ENCODE peak calls at places on chromosomes 13 and 19, in six cellular contexts. R is heart right ventricle, L is esophagus muscularis mucosa, K is cardiac fibroblast, Q is heart left ventricle, V is OCI-LY7. C is an unnamed sample.

GRCh38 chr19:48739835-48740704 is at the start of gene RASIP1:
- DNase-seq in R (peak), L (no peak), K (no peak), Q (peak), V (no peak), C (no peak)

GRCh38 chr19:55460670-55461258 is 678 bp downstream of the ISOC2 start:
- DNase-seq in R (peak), L (peak), K (peak), Q (peak), V (peak), C (peak)

GRCh38 chr13:73212482-73212881 is 153.7 kb downstream of the KLF5 start:
- DNase-seq in R (no peak), L (no peak), K (no peak), Q (no peak), V (no peak), C (no peak)

GRCh38 chr13:43864921-43865320 is 14.6 kb downstream of the CCDC122 start:
- DNase-seq in R (no peak), L (no peak), K (no peak), Q (no peak), V (no peak), C (no peak)

GRCh38 chr13:80408270-80408669 is 67.3 kb upstream of the SPRY2 start:
- DNase-seq in R (no peak), L (no peak), K (no peak), Q (no peak), V (no peak), C (no peak)

GRCh38 chr19:34428549-34429285 is 536 bp downstream of the UBA2 start:
- DNase-seq in R (peak), L (no peak), K (peak), Q (peak), V (peak), C (peak)

GRCh38 chr19:1162404-1163282 is 11.4 kb downstream of the SBNO2 start:
- DNase-seq in R (no peak), L (no peak), K (no peak), Q (no peak), V (no peak), C (no peak)

GRCh38 chr13:73722120-73722519 is 412.1 kb downstream of the KLF12 start:
- DNase-seq in R (no peak), L (no peak), K (peak), Q (no peak), V (peak), C (peak)

GRCh38 chr13:109786457-109787134 is at the start of gene IRS2:
- DNase-seq in R (peak), L (peak), K (peak), Q (peak), V (peak), C (peak)

GRCh38 chr19:33685541-33685940 is 63.8 kb downstream of the CHST8 start:
- DNase-seq in R (no peak), L (no peak), K (no peak), Q (no peak), V (no peak), C (no peak)

GRCh38 chr19:15551183-15552004 is 43.1 kb downstream of the CYP4F22 start:
- DNase-seq in R (no peak), L (no peak), K (peak), Q (no peak), V (peak), C (peak)

GRCh38 chr19:15989889-15990288 is 41.1 kb downstream of the OR10H4 start:
- DNase-seq in R (no peak), L (peak), K (no peak), Q (no peak), V (no peak), C (no peak)

GRCh38 chr13:110008816-110009215 is 222.4 kb upstream of the IRS2 start:
- DNase-seq in R (no peak), L (no peak), K (no peak), Q (no peak), V (no peak), C (no peak)

GRCh38 chr13:36345438-36346221 is 564 bp downstream of the SPART start:
- DNase-seq in R (peak), L (peak), K (peak), Q (peak), V (no peak), C (peak)

GRCh38 chr13:25136872-25137623 is 35.0 kb downstream of the AMER2 start:
- DNase-seq in R (no peak), L (no peak), K (no peak), Q (no peak), V (no peak), C (no peak)

GRCh38 chr19:31127132-31127967 is 221.9 kb downstream of the TSHZ3 start:
- DNase-seq in R (no peak), L (no peak), K (peak), Q (no peak), V (no peak), C (peak)

GRCh38 chr19:3359850-3360493 is 6.4 kb upstream of the NFIC start:
- DNase-seq in R (no peak), L (no peak), K (no peak), Q (no peak), V (peak), C (no peak)

GRCh38 chr13:102392810-102393209 is 9.0 kb downstream of the FGF14 start:
- DNase-seq in R (no peak), L (no peak), K (no peak), Q (no peak), V (no peak), C (peak)

GRCh38 chr13:37667631-37668161 is 69.1 kb upstream of the POSTN start:
- DNase-seq in R (no peak), L (no peak), K (no peak), Q (no peak), V (no peak), C (peak)

GRCh38 chr19:30498707-30499106 is 126.5 kb downstream of the ZNF536 start:
- DNase-seq in R (no peak), L (no peak), K (no peak), Q (no peak), V (no peak), C (no peak)

GRCh38 chr13:39776439-39776838 is 121.0 kb downstream of the COG6 start:
- DNase-seq in R (no peak), L (no peak), K (peak), Q (no peak), V (no peak), C (peak)

GRCh38 chr19:5974721-5975387 is 3.1 kb downstream of the RANBP3 start:
- DNase-seq in R (no peak), L (no peak), K (no peak), Q (no peak), V (peak), C (peak)

GRCh38 chr13:65417953-65418352 is 1812.2 kb downstream of the PCDH9 start:
- DNase-seq in R (no peak), L (no peak), K (no peak), Q (no peak), V (no peak), C (no peak)

GRCh38 chr13:113818700-113819295 is 45.1 kb downstream of the GAS6 start:
- DNase-seq in R (no peak), L (no peak), K (no peak), Q (no peak), V (no peak), C (no peak)

GRCh38 chr13:114236224-114236623 is 1.5 kb downstream of the CDC16 start:
- DNase-seq in R (no peak), L (no peak), K (no peak), Q (no peak), V (no peak), C (no peak)

GRCh38 chr13:84279166-84279565 is 396.9 kb upstream of the SLITRK1 start:
- DNase-seq in R (no peak), L (no peak), K (no peak), Q (no peak), V (no peak), C (no peak)

GRCh38 chr13:71864094-71864980 is 2.7 kb downstream of the DACH1 start:
- DNase-seq in R (peak), L (no peak), K (peak), Q (peak), V (no peak), C (no peak)

GRCh38 chr19:16034180-16034579 is 42.1 kb upstream of the TPM4 start:
- DNase-seq in R (no peak), L (no peak), K (no peak), Q (no peak), V (no peak), C (no peak)

GRCh38 chr13:27830010-27830409 is 37.7 kb downstream of the GSX1 start:
- DNase-seq in R (peak), L (no peak), K (peak), Q (peak), V (peak), C (no peak)

GRCh38 chr19:42942187-42942789 is 5.3 kb upstream of the PSG7 start:
- DNase-seq in R (no peak), L (no peak), K (peak), Q (no peak), V (peak), C (peak)

GRCh38 chr19:48963371-48964204 is 1.5 kb upstream of the FTL start:
- DNase-seq in R (peak), L (no peak), K (peak), Q (peak), V (no peak), C (peak)

GRCh38 chr13:97231118-97231831 is 9.1 kb downstream of the MBNL2 start:
- DNase-seq in R (no peak), L (no peak), K (no peak), Q (no peak), V (no peak), C (no peak)

GRCh38 chr13:110719036-110719710 is 5.7 kb downstream of the ING1 start:
- DNase-seq in R (no peak), L (no peak), K (no peak), Q (no peak), V (no peak), C (no peak)

GRCh38 chr19:4373601-4374441 is 26.5 kb downstream of the SH3GL1 start:
- DNase-seq in R (peak), L (no peak), K (peak), Q (peak), V (no peak), C (peak)

GRCh38 chr19:58388175-58388526 is 1.1 kb downstream of the RPS5 start:
- DNase-seq in R (no peak), L (no peak), K (no peak), Q (no peak), V (no peak), C (no peak)
- TF ChIP-seq CTCF in R (no peak), L (no peak), K (no peak), Q (no peak), V (no peak), C (no peak)

DNA sequence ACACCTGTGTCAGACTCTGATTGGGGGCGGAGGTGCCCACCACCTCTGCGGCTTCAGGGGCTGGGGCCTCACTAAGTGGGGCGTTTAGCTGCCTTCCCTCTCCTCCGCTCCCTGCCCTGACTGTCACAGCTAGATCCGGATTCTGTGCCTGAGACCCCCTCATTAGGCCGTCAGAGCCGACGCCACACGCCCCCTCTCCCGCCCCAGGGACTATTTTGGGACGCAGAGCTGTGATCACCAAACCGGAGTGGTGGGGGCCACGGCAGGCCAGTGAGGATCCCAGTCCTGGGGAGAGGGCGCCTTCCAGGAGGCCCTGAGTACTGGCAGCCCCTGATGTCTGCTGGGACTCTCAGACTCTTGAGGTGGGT is 762 bp downstream of the KANK3 start:
- DNase-seq in R (no peak), L (no peak), K (no peak), Q (no peak), V (no peak), C (no peak)
- H3K4me3 ChIP-seq in R (peak), L (peak), K (no peak), Q (peak), V (no peak), C (no peak)

DNA sequence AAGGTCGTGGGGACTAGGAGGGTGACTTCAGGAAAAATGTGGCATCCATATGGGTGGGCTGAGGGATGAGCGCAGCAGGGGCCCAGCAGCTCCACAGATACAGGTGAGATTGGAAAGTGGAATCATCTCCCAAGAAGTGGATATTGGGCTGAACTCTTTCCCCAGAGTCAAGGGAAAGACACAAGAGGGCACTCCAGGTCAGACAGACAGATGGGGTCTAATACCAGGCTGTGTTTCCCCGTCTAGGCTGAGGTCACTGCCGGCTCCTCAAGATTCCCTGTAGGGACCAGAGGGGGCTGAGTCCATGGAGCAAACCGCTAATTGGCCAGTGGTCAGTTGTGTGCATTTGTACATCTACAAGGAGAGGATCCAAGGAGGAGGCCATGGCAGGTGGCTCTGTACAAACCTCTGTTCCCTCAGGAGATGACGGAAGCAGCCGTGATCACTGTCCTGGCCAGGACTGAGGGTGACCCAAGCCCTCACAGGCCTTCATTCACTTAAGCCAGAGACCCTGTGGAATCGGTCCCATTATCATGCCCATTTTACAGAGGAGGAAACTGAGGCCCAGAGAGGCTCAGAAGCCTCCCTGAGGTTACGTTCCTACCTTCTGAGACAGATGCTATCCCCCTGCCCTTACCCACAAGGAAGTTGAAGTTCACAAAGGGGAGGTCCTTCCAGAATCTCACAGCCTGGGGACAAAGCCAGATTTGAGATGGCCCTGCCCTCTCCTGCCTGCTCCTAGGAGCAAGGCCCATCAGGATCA is 14.9 kb upstream of the IGLON5 start:
- DNase-seq in R (no peak), L (no peak), K (no peak), Q (no peak), V (no peak), C (no peak)
- TF ChIP-seq CTCF in R (no peak), L (no peak), K (no peak), Q (no peak), V (peak), C (peak)

DNA sequence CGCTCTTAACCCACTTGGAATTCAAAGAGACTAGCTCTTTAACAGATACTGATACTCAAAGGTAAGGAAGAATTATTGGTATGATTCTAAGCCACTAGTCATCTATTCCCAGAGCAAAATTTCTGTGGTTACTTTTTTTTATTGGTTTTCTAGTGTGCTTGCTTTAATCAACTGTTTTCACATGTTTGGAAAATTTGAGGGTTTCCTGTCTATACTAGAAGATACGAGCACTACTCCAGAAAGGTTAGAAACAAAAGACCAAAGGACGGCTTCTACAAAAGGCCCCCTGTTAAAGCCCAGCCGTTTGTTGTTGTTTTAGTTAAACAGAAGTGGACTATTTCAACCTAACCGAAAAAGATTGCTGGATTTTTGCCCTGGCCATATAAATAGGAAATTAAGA is 18.5 kb upstream of the LPAR6 start:
- DNase-seq in R (no peak), L (no peak), K (no peak), Q (no peak), V (no peak), C (no peak)
- H3K4me3 ChIP-seq in R (no peak), L (no peak), K (no peak), Q (no peak), V (no peak), C (no peak)

GRCh38 chr19:46785054-46785979 is 3.1 kb downstream of the SLC1A5 start:
- DNase-seq in R (no peak), L (no peak), K (peak), Q (no peak), V (peak), C (peak)

GRCh38 chr19:46782355-46783019 is 5.9 kb downstream of the SLC1A5 start:
- DNase-seq in R (no peak), L (no peak), K (no peak), Q (no peak), V (no peak), C (no peak)

GRCh38 chr19:46785980-46786235 is 2.5 kb downstream of the SLC1A5 start:
- DNase-seq in R (no peak), L (no peak), K (no peak), Q (no peak), V (no peak), C (no peak)

GRCh38 chr19:46783670-46784069 is 4.7 kb downstream of the SLC1A5 start:
- DNase-seq in R (no peak), L (no peak), K (no peak), Q (no peak), V (no peak), C (no peak)

GRCh38 chr19:46784262-46785053 is 3.9 kb downstream of the SLC1A5 start:
- DNase-seq in R (peak), L (peak), K (peak), Q (peak), V (peak), C (peak)
- TF ChIP-seq CTCF in R (no peak), L (no peak), K (peak), Q (no peak), V (peak), C (peak)

GRCh38 chr19:45340899-45341453 is 426 bp downstream of the KLC3 start:
- DNase-seq in R (no peak), L (no peak), K (peak), Q (no peak), V (no peak), C (peak)
- H3K4me3 ChIP-seq in R (no peak), L (no peak), K (no peak), Q (no peak), V (peak), C (no peak)

DNA sequence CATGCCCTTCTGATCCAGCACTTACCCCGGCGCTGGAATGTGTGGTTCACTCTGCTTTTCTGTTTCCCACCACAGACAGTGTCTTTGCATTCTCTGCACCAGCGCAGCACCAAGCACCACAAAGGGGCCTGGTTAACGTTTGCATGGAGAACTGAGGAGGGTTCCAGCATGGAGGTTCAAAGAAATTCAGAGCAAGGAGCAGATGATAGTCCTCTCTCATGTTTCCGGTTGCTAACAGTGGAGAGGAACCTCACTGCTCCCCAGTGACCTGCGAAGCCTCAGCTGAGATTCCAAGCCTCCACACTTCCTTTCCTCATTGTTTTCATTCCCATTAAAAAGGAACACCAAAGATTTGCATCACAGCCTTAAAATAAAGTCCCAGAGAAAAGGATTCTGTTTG is 99.7 kb downstream of the STARD13 start:
- DNase-seq in R (no peak), L (no peak), K (no peak), Q (no peak), V (no peak), C (peak)
- TF ChIP-seq CTCF in R (no peak), L (no peak), K (no peak), Q (no peak), V (no peak), C (no peak)

GRCh38 chr19:20351244-20351643 is 184.2 kb downstream of the ZNF486 start:
- DNase-seq in R (no peak), L (no peak), K (no peak), Q (no peak), V (no peak), C (no peak)
- H3K4me3 ChIP-seq in R (no peak), L (no peak), K (no peak), Q (no peak), V (no peak), C (no peak)